ENCODE peak calls at places on chromosomes 4 and X, in four cellular contexts. T, M, A and C are unnamed samples.

GRCh38 chr4:173835863-173836262 is 305.8 kb upstream of the HAND2 start:
- DNase-seq in T (peak), M (peak), A (peak), C (no peak)

GRCh38 chrX:67614006-67614405 is 70.2 kb downstream of the AR start:
- DNase-seq in T (no peak), M (no peak), A (no peak), C (no peak)

GRCh38 chr4:107034091-107034698 is 1.9 kb downstream of the DKK2 start:
- DNase-seq in T (peak), M (peak), A (peak), C (no peak)

GRCh38 chr4:156294577-156294976 is 340.9 kb upstream of the CTSO start:
- DNase-seq in T (peak), M (no peak), A (no peak), C (no peak)

GRCh38 chrX:115460565-115460888 is 100.4 kb upstream of the PLS3 start:
- DNase-seq in T (no peak), M (no peak), A (no peak), C (no peak)

GRCh38 chr4:85970535-85970934 is 389.3 kb downstream of the MAPK10 start:
- DNase-seq in T (no peak), M (no peak), A (no peak), C (no peak)

GRCh38 chrX:152926279-152926678 is 28.4 kb downstream of the ZNF185 start:
- DNase-seq in T (peak), M (peak), A (no peak), C (no peak)

GRCh38 chrX:40189018-40189417 is 91.3 kb upstream of the BCOR start:
- DNase-seq in T (no peak), M (no peak), A (no peak), C (no peak)

GRCh38 chrX:52277666-52278065 is 91.2 kb upstream of the XAGE2 start:
- DNase-seq in T (no peak), M (no peak), A (no peak), C (no peak)

GRCh38 chrX:85627363-85627762 is 247.9 kb upstream of the POF1B start:
- DNase-seq in T (no peak), M (no peak), A (no peak), C (no peak)

GRCh38 chr4:100257567-100257966 is 67.3 kb upstream of the DDIT4L start:
- DNase-seq in T (no peak), M (no peak), A (no peak), C (no peak)

GRCh38 chrX:107629533-107629909 is 1.2 kb downstream of the PRPS1 start:
- DNase-seq in T (peak), M (no peak), A (no peak), C (no peak)

GRCh38 chr4:117164338-117164737 is 79.0 kb upstream of the TRAM1L1 start:
- DNase-seq in T (no peak), M (no peak), A (no peak), C (no peak)

GRCh38 chr4:18538121-18538520 is 516.6 kb upstream of the LCORL start:
- DNase-seq in T (no peak), M (no peak), A (no peak), C (no peak)

GRCh38 chrX:24154490-24155034 is 5.0 kb downstream of the ZFX start:
- DNase-seq in T (no peak), M (no peak), A (no peak), C (no peak)

GRCh38 chrX:71543316-71543715 is 10.4 kb downstream of the OGT start:
- DNase-seq in T (peak), M (no peak), A (no peak), C (no peak)

GRCh38 chr4:98341309-98341708 is 80.1 kb downstream of the RAP1GDS1 start:
- DNase-seq in T (peak), M (no peak), A (no peak), C (no peak)

GRCh38 chrX:20433376-20433775 is 166.7 kb upstream of the RPS6KA3 start:
- DNase-seq in T (no peak), M (no peak), A (no peak), C (no peak)

GRCh38 chrX:114976321-114976720 is 41.1 kb downstream of the IL13RA2 start:
- DNase-seq in T (peak), M (no peak), A (no peak), C (no peak)